ENCODE peak calls at places on chromosomes 3 and 15, in four cellular contexts. One of them, this sample, is unnamed.

GRCh38 chr3:71581981-71582611 is 1.4 kb downstream of the FOXP1 start:
- DNase-seq in neuronal stem cell: peak
- DNase-seq in T-helper 2 cell: peak
- DNase-seq in HTR-8/SVneo: no peak
- DNase-seq in this sample: no peak

GRCh38 chr3:197417896-197418618 is 119.6 kb upstream of the DLG1 start:
- DNase-seq in neuronal stem cell: peak
- DNase-seq in T-helper 2 cell: no peak
- DNase-seq in HTR-8/SVneo: no peak
- DNase-seq in this sample: no peak

GRCh38 chr3:17313746-17314145 is 428.7 kb downstream of the TBC1D5 start:
- DNase-seq in neuronal stem cell: no peak
- DNase-seq in T-helper 2 cell: no peak
- DNase-seq in HTR-8/SVneo: no peak
- DNase-seq in this sample: no peak

GRCh38 chr3:120227710-120228347 is 57.2 kb downstream of the GPR156 start:
- DNase-seq in neuronal stem cell: no peak
- DNase-seq in T-helper 2 cell: no peak
- DNase-seq in HTR-8/SVneo: no peak
- DNase-seq in this sample: no peak

GRCh38 chr3:63864008-63864871 is 573 bp downstream of the ATXN7 start:
- DNase-seq in neuronal stem cell: no peak
- DNase-seq in T-helper 2 cell: peak
- DNase-seq in HTR-8/SVneo: no peak
- DNase-seq in this sample: peak

GRCh38 chr3:32412887-32413286 is 21.2 kb downstream of the CMTM7 start:
- DNase-seq in neuronal stem cell: no peak
- DNase-seq in T-helper 2 cell: no peak
- DNase-seq in HTR-8/SVneo: no peak
- DNase-seq in this sample: no peak

GRCh38 chr15:95350908-95351307 is 979.6 kb upstream of the NR2F2 start:
- DNase-seq in neuronal stem cell: no peak
- DNase-seq in T-helper 2 cell: no peak
- DNase-seq in HTR-8/SVneo: no peak
- DNase-seq in this sample: no peak

GRCh38 chr15:46315540-46315939 is 680.7 kb downstream of the SQOR start:
- DNase-seq in neuronal stem cell: no peak
- DNase-seq in T-helper 2 cell: no peak
- DNase-seq in HTR-8/SVneo: no peak
- DNase-seq in this sample: no peak

GRCh38 chr15:85692873-85693272 is 101.9 kb downstream of the KLHL25 start:
- DNase-seq in neuronal stem cell: no peak
- DNase-seq in T-helper 2 cell: no peak
- DNase-seq in HTR-8/SVneo: no peak
- DNase-seq in this sample: peak

GRCh38 chr3:190193210-190193609 is 72.5 kb upstream of the P3H2 start:
- DNase-seq in neuronal stem cell: no peak
- DNase-seq in T-helper 2 cell: no peak
- DNase-seq in HTR-8/SVneo: no peak
- DNase-seq in this sample: no peak

GRCh38 chr3:127815641-127816605 is 6.4 kb downstream of the MGLL start:
- DNase-seq in neuronal stem cell: no peak
- DNase-seq in T-helper 2 cell: no peak
- DNase-seq in HTR-8/SVneo: no peak
- DNase-seq in this sample: no peak

GRCh38 chr3:51354766-51355615 is 30.1 kb upstream of the MANF start:
- DNase-seq in neuronal stem cell: no peak
- DNase-seq in T-helper 2 cell: no peak
- DNase-seq in HTR-8/SVneo: no peak
- DNase-seq in this sample: no peak

GRCh38 chr3:71069797-71070196 is 513.7 kb downstream of the FOXP1 start:
- DNase-seq in neuronal stem cell: peak
- DNase-seq in T-helper 2 cell: peak
- DNase-seq in HTR-8/SVneo: peak
- DNase-seq in this sample: peak

GRCh38 chr15:79475312-79475711 is 43.2 kb downstream of the MINAR1 start:
- DNase-seq in neuronal stem cell: no peak
- DNase-seq in T-helper 2 cell: no peak
- DNase-seq in HTR-8/SVneo: no peak
- DNase-seq in this sample: no peak

GRCh38 chr15:92407343-92407742 is 13.7 kb downstream of the ST8SIA2 start:
- DNase-seq in neuronal stem cell: no peak
- DNase-seq in T-helper 2 cell: no peak
- DNase-seq in HTR-8/SVneo: no peak
- DNase-seq in this sample: no peak

GRCh38 chr3:7847021-7847420 is 654.6 kb upstream of the LMCD1 start:
- DNase-seq in neuronal stem cell: no peak
- DNase-seq in T-helper 2 cell: no peak
- DNase-seq in HTR-8/SVneo: no peak
- DNase-seq in this sample: no peak

GRCh38 chr3:112390783-112391641 is 58.1 kb downstream of the CD200 start:
- DNase-seq in neuronal stem cell: peak
- DNase-seq in T-helper 2 cell: no peak
- DNase-seq in HTR-8/SVneo: peak
- DNase-seq in this sample: no peak

GRCh38 chr15:74780983-74781672 is 752 bp upstream of the CSK start:
- DNase-seq in neuronal stem cell: no peak
- DNase-seq in T-helper 2 cell: no peak
- DNase-seq in HTR-8/SVneo: no peak
- DNase-seq in this sample: no peak

GRCh38 chr3:169575381-169575780 is 88.1 kb downstream of the MECOM start:
- DNase-seq in neuronal stem cell: no peak
- DNase-seq in T-helper 2 cell: no peak
- DNase-seq in HTR-8/SVneo: no peak
- DNase-seq in this sample: no peak

GRCh38 chr15:47813985-47814384 is 96.7 kb downstream of the SEMA6D start:
- DNase-seq in neuronal stem cell: no peak
- DNase-seq in T-helper 2 cell: no peak
- DNase-seq in HTR-8/SVneo: no peak
- DNase-seq in this sample: no peak

GRCh38 chr15:91694829-91695205 is 158.7 kb upstream of the SLCO3A1 start:
- DNase-seq in neuronal stem cell: no peak
- DNase-seq in T-helper 2 cell: no peak
- DNase-seq in HTR-8/SVneo: no peak
- DNase-seq in this sample: no peak

GRCh38 chr15:39616731-39617455 is 36.0 kb downstream of the THBS1 start:
- DNase-seq in neuronal stem cell: no peak
- DNase-seq in T-helper 2 cell: no peak
- DNase-seq in HTR-8/SVneo: no peak
- DNase-seq in this sample: no peak

GRCh38 chr15:20646529-20647142 is 105.0 kb upstream of the GOLGA6L6 start:
- DNase-seq in neuronal stem cell: no peak
- DNase-seq in T-helper 2 cell: no peak
- DNase-seq in HTR-8/SVneo: no peak
- DNase-seq in this sample: no peak

GRCh38 chr3:192237992-192238608 is 489.2 kb downstream of the FGF12 start:
- DNase-seq in neuronal stem cell: no peak
- DNase-seq in T-helper 2 cell: no peak
- DNase-seq in HTR-8/SVneo: no peak
- DNase-seq in this sample: no peak

GRCh38 chr15:40083756-40084101 is 24.9 kb downstream of the BMF start:
- DNase-seq in neuronal stem cell: no peak
- DNase-seq in T-helper 2 cell: no peak
- DNase-seq in HTR-8/SVneo: no peak
- DNase-seq in this sample: no peak

GRCh38 chr3:46395210-46395661 is 11.6 kb downstream of the CCR5AS start:
- DNase-seq in neuronal stem cell: no peak
- DNase-seq in T-helper 2 cell: no peak
- DNase-seq in HTR-8/SVneo: no peak
- DNase-seq in this sample: no peak

GRCh38 chr3:124372784-124373183 is 357.5 kb upstream of the UMPS start:
- DNase-seq in neuronal stem cell: no peak
- DNase-seq in T-helper 2 cell: no peak
- DNase-seq in HTR-8/SVneo: no peak
- DNase-seq in this sample: no peak

GRCh38 chr3:185420762-185421161 is 57.8 kb downstream of the MAP3K13 start:
- DNase-seq in neuronal stem cell: no peak
- DNase-seq in T-helper 2 cell: no peak
- DNase-seq in HTR-8/SVneo: no peak
- DNase-seq in this sample: no peak

GRCh38 chr3:126294211-126294801 is 62.9 kb downstream of the KLF15 start:
- DNase-seq in neuronal stem cell: no peak
- DNase-seq in T-helper 2 cell: no peak
- DNase-seq in HTR-8/SVneo: no peak
- DNase-seq in this sample: no peak